ENCODE peak calls at places on chromosomes 5 and 9, in eight cellular contexts. G is lower lobe of right lung, O is Caco-2, A is right cardiac atrium, P is epithelial cell of esophagus, B is fibroblast of lung, T is coronary artery, E is DND-41. K is an unnamed sample.
A peak's percentile ranks its signal among the peaks of the same experiment; 100 is the strongest.

GRCh38 chr5:37940931-37941623 is 101.2 kb upstream of the GDNF start:
- DNase-seq in O (no peak), G (no peak), T (no peak), P (peak; percentile 84), A (no peak), E (no peak), B (no peak), K (no peak)

GRCh38 chr9:94167055-94167346 is 82.7 kb downstream of the PTPDC1 start:
- DNase-seq in A (no peak), B (no peak), P (no peak), G (no peak), O (no peak), T (no peak), E (no peak), K (no peak)

GRCh38 chr5:73483676-73484075 is 14.6 kb upstream of the BTF3 start:
- DNase-seq in E (no peak), A (no peak), G (no peak), P (no peak), T (no peak), B (no peak), O (no peak), K (no peak)

GRCh38 chr5:21774281-21774680 is 1078.9 kb downstream of the CDH12 start:
- DNase-seq in G (no peak), B (no peak), A (no peak), P (peak; percentile 2), E (no peak), O (no peak), T (no peak), K (no peak)

GRCh38 chr9:135255033-135255842 is 167.8 kb downstream of the OLFM1 start:
- DNase-seq in A (no peak), P (no peak), T (no peak), B (no peak), O (no peak), E (no peak), G (peak; percentile 39), K (no peak)

GRCh38 chr9:126609711-126610388 is 3.9 kb upstream of the LMX1B start:
- DNase-seq in B (no peak), T (no peak), O (no peak), A (peak; percentile 74), E (no peak), G (no peak), P (no peak), K (no peak)

GRCh38 chr5:140041492-140042421 is 1.3 kb downstream of the NRG2 start:
- DNase-seq in A (peak; percentile 82), B (peak; percentile 50), T (peak; percentile 81), O (peak; percentile 35), G (peak; percentile 55), E (no peak), P (peak; percentile 52), K (no peak)

GRCh38 chr9:3459076-3459475 is 66.7 kb downstream of the RFX3 start:
- DNase-seq in O (no peak), B (no peak), E (no peak), T (no peak), G (no peak), P (no peak), A (no peak), K (no peak)

GRCh38 chr9:130561056-130561455 is 18.3 kb upstream of the FUBP3 start:
- DNase-seq in O (no peak), B (no peak), E (no peak), G (no peak), T (no peak), A (no peak), P (peak; percentile 94), K (no peak)

GRCh38 chr5:148961261-148962199 is 101.3 kb downstream of the SH3TC2 start:
- DNase-seq in P (no peak), B (peak; percentile 74), E (no peak), O (no peak), A (no peak), G (no peak), T (no peak), K (no peak)

GRCh38 chr9:74304598-74304997 is 192.5 kb upstream of the RORB start:
- DNase-seq in A (no peak), T (no peak), G (no peak), O (no peak), P (no peak), B (no peak), E (no peak), K (peak; percentile 53)
- H3K4me3 ChIP-seq in A (no peak overlapping the region), T (no peak overlapping the region), G (no peak overlapping the region), O (no peak overlapping the region), P (no peak overlapping the region), B (no peak overlapping the region), E (no peak overlapping the region), K (no peak overlapping the region)

GRCh38 chr5:102764381-102765005 is 9.4 kb downstream of the PAM start:
- DNase-seq in B (no peak), G (no peak), P (no peak), O (no peak), A (no peak), T (no peak), E (no peak), K (no peak)

GRCh38 chr5:102763734-102764133 is 8.6 kb downstream of the PAM start:
- DNase-seq in B (no peak), T (no peak), E (no peak), A (no peak), P (no peak), G (no peak), O (no peak), K (no peak)

GRCh38 chr5:102760815-102761214 is 5.7 kb downstream of the PAM start:
- DNase-seq in O (no peak), P (no peak), G (no peak), E (no peak), T (no peak), B (peak; percentile 65), A (peak; percentile 48), K (no peak)

GRCh38 chr5:102762828-102763227 is 7.7 kb downstream of the PAM start:
- DNase-seq in O (no peak), G (no peak), T (no peak), E (no peak), B (no peak), A (no peak), P (peak; percentile 74), K (no peak)

DNA sequence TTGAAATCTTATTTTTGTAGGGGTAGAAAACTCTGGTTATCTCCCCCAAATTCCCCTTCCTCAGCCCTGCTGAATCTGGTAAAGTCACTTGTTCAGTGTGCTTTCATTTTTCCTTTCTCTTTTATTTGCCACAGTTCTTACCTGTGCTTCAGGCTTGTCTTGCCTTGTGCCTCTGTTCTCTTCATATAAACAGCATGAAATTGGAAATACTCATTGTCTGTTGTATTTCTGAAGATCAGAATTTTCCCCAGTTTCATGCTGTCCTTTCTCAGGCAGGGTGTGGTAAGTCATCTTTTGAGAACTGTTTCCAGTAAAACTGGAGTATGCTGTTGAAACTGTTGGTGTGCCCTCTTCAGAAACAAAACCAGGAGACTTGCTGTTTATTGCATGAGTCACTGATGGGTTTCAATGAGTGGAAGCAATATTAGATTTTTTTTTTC is 7.0 kb downstream of the PAM start:
- DNase-seq in P (peak; percentile 74), G (no peak), O (no peak), B (peak; percentile 61), A (no peak), E (no peak), T (no peak), K (no peak)
- H3K4me3 ChIP-seq in P (no peak overlapping the region), G (peak overlapping the region; percentile 17), O (no peak overlapping the region), B (peak overlapping the region; percentile 25), A (peak overlapping the region; percentile 13), E (no peak overlapping the region), T (peak overlapping the region; percentile 29), K (no peak overlapping the region)

GRCh38 chr5:81749186-81749561 is 1.7 kb downstream of the SSBP2 start:
- DNase-seq in P (no peak), O (no peak), E (peak; percentile 35), A (no peak), T (no peak), G (no peak), B (peak; percentile 48), K (no peak)
- H3K4me3 ChIP-seq in P (peak overlapping the region; percentile 60), O (no peak overlapping the region), E (peak overlapping the region; percentile 69), A (peak overlapping the region; percentile 91), T (peak overlapping the region; percentile 99), G (peak overlapping the region; percentile 70), B (peak overlapping the region; percentile 47), K (peak overlapping the region; percentile 100)

DNA sequence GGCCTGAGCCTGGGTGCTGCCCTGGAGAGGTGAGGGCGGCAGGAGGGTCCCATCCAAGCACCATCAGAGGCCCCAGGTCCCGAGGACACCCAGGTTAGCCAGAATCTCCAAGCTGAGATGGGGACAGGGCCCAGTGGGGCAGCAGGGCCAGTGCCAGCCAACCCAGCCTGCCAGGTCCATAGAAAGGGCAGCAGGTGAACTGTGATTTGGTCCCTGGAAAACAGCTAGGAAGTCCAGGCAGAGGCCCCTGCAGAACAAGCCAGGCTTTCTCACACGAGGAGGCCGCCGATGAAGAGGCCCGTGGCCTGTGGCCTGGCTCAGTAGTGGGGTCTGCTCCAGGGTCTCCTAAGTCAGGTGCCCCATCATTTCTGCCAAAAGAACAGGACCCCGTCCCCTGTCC is 2.0 kb downstream of the AGPAT2 start:
- DNase-seq in O (no peak), G (no peak), P (no peak), E (no peak), A (peak; percentile 62), T (no peak), B (no peak), K (no peak)
- H3K4me3 ChIP-seq in O (no peak overlapping the region), G (peak overlapping the region; percentile 97), P (no peak overlapping the region), E (peak overlapping the region; percentile 80), A (no peak overlapping the region), T (no peak overlapping the region), B (no peak overlapping the region), K (no peak overlapping the region)